ENCODE peak calls at places on chromosomes 2 and 18, in ten cellular contexts. One of them, this sample, is unnamed.

GRCh38 chr2:1744446-1745170 is at the start of gene PXDN:
- DNase-seq in endothelial cell: no peak
- DNase-seq in cardiac muscle cell: no peak
- DNase-seq in D721Med: no peak
- DNase-seq in AG04450: no peak
- DNase-seq in activated B cell treated with CpG ODN at 0.5 μM for 24 hours: no peak
- DNase-seq in bronchial epithelial cell: peak; percentile 29
- DNase-seq in lower leg skin: peak; percentile 89
- DNase-seq in NB4: peak; percentile 70
- DNase-seq in ovary: peak; percentile 82
- DNase-seq in this sample: no peak

GRCh38 chr18:68466714-68467113 is 248.2 kb downstream of the TMX3 start:
- DNase-seq in AG04450: no peak
- DNase-seq in cardiac muscle cell: no peak
- DNase-seq in activated B cell treated with CpG ODN at 0.5 μM for 24 hours: no peak
- DNase-seq in ovary: no peak
- DNase-seq in NB4: no peak
- DNase-seq in lower leg skin: no peak
- DNase-seq in D721Med: no peak
- DNase-seq in bronchial epithelial cell: no peak
- DNase-seq in endothelial cell: no peak
- DNase-seq in this sample: no peak

GRCh38 chr2:153232474-153232873 is 246.1 kb downstream of the RPRM start:
- DNase-seq in cardiac muscle cell: no peak
- DNase-seq in AG04450: no peak
- DNase-seq in endothelial cell: no peak
- DNase-seq in ovary: no peak
- DNase-seq in bronchial epithelial cell: peak; percentile 23
- DNase-seq in lower leg skin: no peak
- DNase-seq in D721Med: no peak
- DNase-seq in activated B cell treated with CpG ODN at 0.5 μM for 24 hours: no peak
- DNase-seq in NB4: no peak
- DNase-seq in this sample: no peak

GRCh38 chr2:7007846-7008741 is 90.9 kb downstream of the RNF144A start:
- DNase-seq in ovary: peak; percentile 66
- DNase-seq in activated B cell treated with CpG ODN at 0.5 μM for 24 hours: no peak
- DNase-seq in NB4: peak; percentile 99
- DNase-seq in AG04450: no peak
- DNase-seq in D721Med: no peak
- DNase-seq in endothelial cell: no peak
- DNase-seq in bronchial epithelial cell: no peak
- DNase-seq in lower leg skin: peak; percentile 93
- DNase-seq in cardiac muscle cell: peak; percentile 39
- DNase-seq in this sample: no peak

GRCh38 chr2:140643761-140644187 is 1487.0 kb downstream of the LRP1B start:
- DNase-seq in lower leg skin: no peak
- DNase-seq in endothelial cell: no peak
- DNase-seq in AG04450: peak; percentile 32
- DNase-seq in bronchial epithelial cell: peak; percentile 23
- DNase-seq in NB4: no peak
- DNase-seq in ovary: no peak
- DNase-seq in cardiac muscle cell: no peak
- DNase-seq in D721Med: no peak
- DNase-seq in activated B cell treated with CpG ODN at 0.5 μM for 24 hours: no peak
- DNase-seq in this sample: no peak

GRCh38 chr2:229539628-229540027 is 174.7 kb downstream of the DNER start:
- DNase-seq in bronchial epithelial cell: peak; percentile 44
- DNase-seq in AG04450: no peak
- DNase-seq in ovary: no peak
- DNase-seq in activated B cell treated with CpG ODN at 0.5 μM for 24 hours: no peak
- DNase-seq in lower leg skin: no peak
- DNase-seq in endothelial cell: no peak
- DNase-seq in D721Med: no peak
- DNase-seq in cardiac muscle cell: no peak
- DNase-seq in NB4: no peak
- DNase-seq in this sample: no peak

GRCh38 chr2:30714811-30715709 is 92.2 kb downstream of the CAPN13 start:
- DNase-seq in endothelial cell: no peak
- DNase-seq in NB4: no peak
- DNase-seq in AG04450: no peak
- DNase-seq in cardiac muscle cell: no peak
- DNase-seq in D721Med: no peak
- DNase-seq in lower leg skin: peak; percentile 65
- DNase-seq in bronchial epithelial cell: no peak
- DNase-seq in ovary: no peak
- DNase-seq in activated B cell treated with CpG ODN at 0.5 μM for 24 hours: no peak
- DNase-seq in this sample: no peak

GRCh38 chr18:68507781-68508180 is 207.1 kb downstream of the TMX3 start:
- DNase-seq in AG04450: no peak
- DNase-seq in NB4: no peak
- DNase-seq in cardiac muscle cell: no peak
- DNase-seq in bronchial epithelial cell: no peak
- DNase-seq in endothelial cell: no peak
- DNase-seq in lower leg skin: no peak
- DNase-seq in ovary: no peak
- DNase-seq in activated B cell treated with CpG ODN at 0.5 μM for 24 hours: no peak
- DNase-seq in D721Med: no peak
- DNase-seq in this sample: no peak

GRCh38 chr2:168626610-168627009 is 170.5 kb downstream of the CERS6 start:
- DNase-seq in endothelial cell: no peak
- DNase-seq in activated B cell treated with CpG ODN at 0.5 μM for 24 hours: no peak
- DNase-seq in AG04450: no peak
- DNase-seq in bronchial epithelial cell: no peak
- DNase-seq in D721Med: no peak
- DNase-seq in NB4: no peak
- DNase-seq in cardiac muscle cell: no peak
- DNase-seq in lower leg skin: no peak
- DNase-seq in ovary: no peak
- DNase-seq in this sample: no peak

GRCh38 chr2:156192468-156192867 is 140.1 kb downstream of the NR4A2 start:
- DNase-seq in ovary: no peak
- DNase-seq in bronchial epithelial cell: peak; percentile 12
- DNase-seq in endothelial cell: no peak
- DNase-seq in AG04450: no peak
- DNase-seq in cardiac muscle cell: no peak
- DNase-seq in NB4: peak; percentile 4
- DNase-seq in D721Med: no peak
- DNase-seq in activated B cell treated with CpG ODN at 0.5 μM for 24 hours: no peak
- DNase-seq in lower leg skin: no peak
- DNase-seq in this sample: no peak

GRCh38 chr2:118686364-118686763 is 161.1 kb downstream of the EN1 start:
- DNase-seq in activated B cell treated with CpG ODN at 0.5 μM for 24 hours: no peak
- DNase-seq in bronchial epithelial cell: peak; percentile 58
- DNase-seq in cardiac muscle cell: no peak
- DNase-seq in AG04450: no peak
- DNase-seq in ovary: no peak
- DNase-seq in lower leg skin: no peak
- DNase-seq in D721Med: no peak
- DNase-seq in NB4: no peak
- DNase-seq in endothelial cell: no peak
- DNase-seq in this sample: no peak

GRCh38 chr18:38826247-38826646 is 1260.6 kb upstream of the CELF4 start:
- DNase-seq in endothelial cell: no peak
- DNase-seq in activated B cell treated with CpG ODN at 0.5 μM for 24 hours: no peak
- DNase-seq in lower leg skin: no peak
- DNase-seq in D721Med: no peak
- DNase-seq in cardiac muscle cell: no peak
- DNase-seq in NB4: no peak
- DNase-seq in ovary: no peak
- DNase-seq in bronchial epithelial cell: no peak
- DNase-seq in AG04450: no peak
- DNase-seq in this sample: no peak

GRCh38 chr2:81195774-81196382 is 891.3 kb upstream of the LRRTM1 start:
- DNase-seq in endothelial cell: no peak
- DNase-seq in activated B cell treated with CpG ODN at 0.5 μM for 24 hours: no peak
- DNase-seq in ovary: no peak
- DNase-seq in D721Med: no peak
- DNase-seq in NB4: no peak
- DNase-seq in lower leg skin: no peak
- DNase-seq in bronchial epithelial cell: no peak
- DNase-seq in AG04450: no peak
- DNase-seq in cardiac muscle cell: no peak
- DNase-seq in this sample: no peak

GRCh38 chr2:101327863-101328394 is 19.4 kb upstream of the RNF149 start:
- DNase-seq in AG04450: no peak
- DNase-seq in cardiac muscle cell: no peak
- DNase-seq in bronchial epithelial cell: peak; percentile 100
- DNase-seq in D721Med: no peak
- DNase-seq in activated B cell treated with CpG ODN at 0.5 μM for 24 hours: no peak
- DNase-seq in NB4: no peak
- DNase-seq in ovary: no peak
- DNase-seq in endothelial cell: no peak
- DNase-seq in lower leg skin: no peak
- DNase-seq in this sample: no peak

GRCh38 chr2:120983344-120983743 is 247.7 kb downstream of the GLI2 start:
- DNase-seq in AG04450: peak; percentile 45
- DNase-seq in cardiac muscle cell: no peak
- DNase-seq in lower leg skin: no peak
- DNase-seq in D721Med: no peak
- DNase-seq in NB4: no peak
- DNase-seq in activated B cell treated with CpG ODN at 0.5 μM for 24 hours: no peak
- DNase-seq in endothelial cell: no peak
- DNase-seq in ovary: peak; percentile 56
- DNase-seq in bronchial epithelial cell: no peak
- DNase-seq in this sample: no peak

GRCh38 chr2:120985174-120985996 is 249.7 kb downstream of the GLI2 start:
- DNase-seq in ovary: no peak
- DNase-seq in cardiac muscle cell: no peak
- DNase-seq in lower leg skin: no peak
- DNase-seq in endothelial cell: no peak
- DNase-seq in bronchial epithelial cell: no peak
- DNase-seq in activated B cell treated with CpG ODN at 0.5 μM for 24 hours: no peak
- DNase-seq in NB4: no peak
- DNase-seq in D721Med: no peak
- DNase-seq in AG04450: no peak
- DNase-seq in this sample: no peak

GRCh38 chr2:120984452-120985173 is 248.9 kb downstream of the GLI2 start:
- DNase-seq in D721Med: no peak
- DNase-seq in ovary: no peak
- DNase-seq in activated B cell treated with CpG ODN at 0.5 μM for 24 hours: no peak
- DNase-seq in endothelial cell: no peak
- DNase-seq in AG04450: no peak
- DNase-seq in lower leg skin: no peak
- DNase-seq in cardiac muscle cell: no peak
- DNase-seq in bronchial epithelial cell: no peak
- DNase-seq in NB4: no peak
- DNase-seq in this sample: no peak

GRCh38 chr2:120982598-120982997 is 246.9 kb downstream of the GLI2 start:
- DNase-seq in activated B cell treated with CpG ODN at 0.5 μM for 24 hours: no peak
- DNase-seq in bronchial epithelial cell: no peak
- DNase-seq in cardiac muscle cell: no peak
- DNase-seq in D721Med: no peak
- DNase-seq in lower leg skin: no peak
- DNase-seq in AG04450: no peak
- DNase-seq in ovary: no peak
- DNase-seq in NB4: no peak
- DNase-seq in endothelial cell: no peak
- DNase-seq in this sample: no peak

GRCh38 chr2:120984046-120984445 is 248.4 kb downstream of the GLI2 start:
- DNase-seq in lower leg skin: no peak
- DNase-seq in AG04450: no peak
- DNase-seq in endothelial cell: no peak
- DNase-seq in activated B cell treated with CpG ODN at 0.5 μM for 24 hours: no peak
- DNase-seq in bronchial epithelial cell: no peak
- DNase-seq in NB4: no peak
- DNase-seq in cardiac muscle cell: no peak
- DNase-seq in ovary: no peak
- DNase-seq in D721Med: no peak
- DNase-seq in this sample: no peak
- TF ChIP-seq CTCF in lower leg skin: no peak
- TF ChIP-seq CTCF in AG04450: no peak
- TF ChIP-seq CTCF in endothelial cell: no peak
- TF ChIP-seq CTCF in activated B cell treated with CpG ODN at 0.5 μM for 24 hours: no peak
- TF ChIP-seq CTCF in bronchial epithelial cell: no peak
- TF ChIP-seq CTCF in NB4: no peak
- TF ChIP-seq CTCF in cardiac muscle cell: no peak
- TF ChIP-seq CTCF in ovary: no peak
- TF ChIP-seq CTCF in D721Med: no peak
- TF ChIP-seq CTCF in this sample: no peak

DNA sequence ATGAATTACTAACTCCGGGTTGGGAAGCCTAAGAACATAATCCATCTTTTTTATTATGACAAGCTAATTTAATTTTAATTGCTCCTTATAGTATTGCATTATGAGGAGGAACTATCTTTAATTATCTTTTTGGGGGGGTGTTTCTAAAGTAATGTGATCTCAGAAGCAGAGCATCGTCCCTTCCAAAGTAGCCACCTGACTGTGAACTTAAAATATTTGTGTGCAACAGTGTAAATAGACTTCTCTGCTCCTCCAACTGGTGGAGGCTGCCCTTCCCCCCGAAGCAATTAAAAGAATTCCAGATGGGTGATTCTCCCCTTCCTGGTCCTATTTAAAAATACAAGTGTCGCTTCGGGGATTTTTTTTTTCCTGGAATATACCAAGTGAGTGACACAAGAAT is 55.7 kb downstream of the TCF7L1 start:
- DNase-seq in cardiac muscle cell: no peak
- DNase-seq in AG04450: no peak
- DNase-seq in bronchial epithelial cell: no peak
- DNase-seq in NB4: no peak
- DNase-seq in endothelial cell: no peak
- DNase-seq in activated B cell treated with CpG ODN at 0.5 μM for 24 hours: no peak
- DNase-seq in ovary: no peak
- DNase-seq in D721Med: no peak
- DNase-seq in lower leg skin: no peak
- DNase-seq in this sample: no peak
- TF ChIP-seq CTCF in cardiac muscle cell: no peak
- TF ChIP-seq CTCF in AG04450: no peak
- TF ChIP-seq CTCF in bronchial epithelial cell: no peak
- TF ChIP-seq CTCF in NB4: no peak
- TF ChIP-seq CTCF in endothelial cell: no peak
- TF ChIP-seq CTCF in activated B cell treated with CpG ODN at 0.5 μM for 24 hours: no peak
- TF ChIP-seq CTCF in ovary: no peak
- TF ChIP-seq CTCF in D721Med: no peak
- TF ChIP-seq CTCF in lower leg skin: no peak
- TF ChIP-seq CTCF in this sample: no peak

DNA sequence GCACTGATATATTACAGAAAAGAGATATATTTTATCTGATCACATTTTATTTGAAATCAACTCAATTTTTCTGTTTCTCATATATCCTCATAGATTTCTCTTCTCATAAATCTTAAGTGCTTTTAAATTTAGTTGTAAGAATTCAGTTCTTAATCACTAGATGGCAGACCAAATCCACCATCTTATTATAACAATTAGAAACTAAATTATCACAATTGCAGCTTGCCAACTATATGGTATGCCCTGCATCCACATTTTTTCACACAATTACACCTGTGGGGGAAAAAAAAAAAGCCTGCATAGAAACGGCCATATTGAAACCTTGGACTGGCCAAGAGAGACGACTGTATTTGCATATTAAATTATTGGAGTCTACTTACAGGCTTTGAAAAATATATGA is 64.4 kb downstream of the COL5A2 start:
- DNase-seq in bronchial epithelial cell: peak; percentile 28
- DNase-seq in AG04450: no peak
- DNase-seq in endothelial cell: no peak
- DNase-seq in cardiac muscle cell: no peak
- DNase-seq in ovary: no peak
- DNase-seq in lower leg skin: no peak
- DNase-seq in D721Med: no peak
- DNase-seq in NB4: no peak
- DNase-seq in activated B cell treated with CpG ODN at 0.5 μM for 24 hours: no peak
- DNase-seq in this sample: no peak
- TF ChIP-seq CTCF in bronchial epithelial cell: no peak
- TF ChIP-seq CTCF in AG04450: no peak
- TF ChIP-seq CTCF in endothelial cell: no peak
- TF ChIP-seq CTCF in cardiac muscle cell: peak; percentile 16
- TF ChIP-seq CTCF in ovary: no peak
- TF ChIP-seq CTCF in lower leg skin: no peak
- TF ChIP-seq CTCF in D721Med: peak; percentile 19
- TF ChIP-seq CTCF in NB4: no peak
- TF ChIP-seq CTCF in activated B cell treated with CpG ODN at 0.5 μM for 24 hours: no peak
- TF ChIP-seq CTCF in this sample: no peak

GRCh38 chr2:555164-555922 is 121.9 kb downstream of the TMEM18 start:
- DNase-seq in D721Med: no peak
- DNase-seq in cardiac muscle cell: no peak
- DNase-seq in ovary: peak; percentile 34
- DNase-seq in bronchial epithelial cell: no peak
- DNase-seq in lower leg skin: no peak
- DNase-seq in NB4: no peak
- DNase-seq in endothelial cell: no peak
- DNase-seq in AG04450: no peak
- DNase-seq in activated B cell treated with CpG ODN at 0.5 μM for 24 hours: no peak
- DNase-seq in this sample: no peak
- TF ChIP-seq CTCF in D721Med: no peak
- TF ChIP-seq CTCF in cardiac muscle cell: no peak
- TF ChIP-seq CTCF in ovary: no peak
- TF ChIP-seq CTCF in bronchial epithelial cell: no peak
- TF ChIP-seq CTCF in lower leg skin: no peak
- TF ChIP-seq CTCF in NB4: no peak
- TF ChIP-seq CTCF in endothelial cell: no peak
- TF ChIP-seq CTCF in AG04450: no peak
- TF ChIP-seq CTCF in activated B cell treated with CpG ODN at 0.5 μM for 24 hours: no peak
- TF ChIP-seq CTCF in this sample: no peak

This sample was measured in AG04449.